ENCODE peak calls at places on chromosomes 12 and 14, in eight cellular contexts. G, I, F, B, M, Y, V and W are unnamed samples.
A peak's percentile ranks its signal among the peaks of the same experiment; 100 is the strongest.

GRCh38 chr14:54108481-54109471 is 152.2 kb upstream of the BMP4 start:
- DNase-seq in G (no peak), I (no peak), F (no peak), B (no peak), M (peak; percentile 68), Y (no peak), V (peak; percentile 100), W (no peak)

GRCh38 chr14:60102389-60102788 is 10.7 kb downstream of the PCNX4 start:
- DNase-seq in G (no peak), I (no peak), F (no peak), B (no peak), M (peak; percentile 78), Y (no peak), V (peak; percentile 73), W (no peak)

GRCh38 chr12:126727656-126728055 is 1539.3 kb upstream of the TMEM132C start:
- DNase-seq in G (no peak), I (no peak), F (no peak), B (no peak), M (no peak), Y (no peak), V (no peak), W (no peak)

GRCh38 chr12:80848858-80849257 is 88.9 kb downstream of the LIN7A start:
- DNase-seq in G (no peak), I (no peak), F (no peak), B (no peak), M (no peak), Y (no peak), V (peak; percentile 5), W (peak; percentile 65)

GRCh38 chr12:132600048-132601032 is 10.0 kb downstream of the LRCOL1 start:
- DNase-seq in G (no peak), I (peak; percentile 73), F (no peak), B (peak; percentile 70), M (peak; percentile 18), Y (peak; percentile 47), V (peak; percentile 76), W (no peak)

GRCh38 chr14:61461808-61462275 is 140.5 kb downstream of the PRKCH start:
- DNase-seq in G (peak; percentile 53), I (no peak), F (no peak), B (peak; percentile 51), M (peak; percentile 76), Y (no peak), V (peak; percentile 97), W (peak; percentile 81)

GRCh38 chr12:109191621-109192250 is 75.3 kb downstream of the ACACB start:
- DNase-seq in G (no peak), I (no peak), F (no peak), B (no peak), M (no peak), Y (no peak), V (peak; percentile 90), W (no peak)

GRCh38 chr12:131027876-131028586 is 74.3 kb downstream of the ADGRD1 start:
- DNase-seq in G (no peak), I (no peak), F (no peak), B (no peak), M (no peak), Y (no peak), V (no peak), W (no peak)

GRCh38 chr12:122395319-122395718 is 27.1 kb downstream of the CLIP1 start:
- DNase-seq in G (no peak), I (no peak), F (no peak), B (no peak), M (peak; percentile 80), Y (no peak), V (peak; percentile 68), W (no peak)

GRCh38 chr12:45324391-45324790 is 108.5 kb downstream of the ANO6 start:
- DNase-seq in G (no peak), I (no peak), F (no peak), B (no peak), M (peak; percentile 72), Y (no peak), V (no peak), W (no peak)

GRCh38 chr14:35406090-35406489 is 1.5 kb upstream of the NFKBIA start:
- DNase-seq in G (no peak), I (no peak), F (no peak), B (no peak), M (no peak), Y (no peak), V (no peak), W (no peak)